ENCODE peak calls at places on chromosome 15, in four cellular contexts. One of them, this sample, is unnamed.

GRCh38 chr15:35994861-35995260 is 448.9 kb upstream of the DPH6 start:
- DNase-seq in anterior cingulate cortex: no peak
- DNase-seq in uterus: no peak
- DNase-seq in breast epithelium: no peak
- DNase-seq in this sample: no peak

GRCh38 chr15:41891946-41892345 is 1.9 kb downstream of the SPTBN5 start:
- DNase-seq in breast epithelium: no peak
- DNase-seq in uterus: no peak
- DNase-seq in anterior cingulate cortex: no peak
- DNase-seq in this sample: no peak

GRCh38 chr15:55775316-55775715 is 32.4 kb upstream of the PRTG start:
- DNase-seq in uterus: no peak
- DNase-seq in breast epithelium: peak
- DNase-seq in anterior cingulate cortex: no peak
- DNase-seq in this sample: no peak

GRCh38 chr15:69663982-69664381 is 211.4 kb downstream of the RPLP1 start:
- DNase-seq in uterus: no peak
- DNase-seq in breast epithelium: no peak
- DNase-seq in anterior cingulate cortex: no peak
- DNase-seq in this sample: no peak

GRCh38 chr15:81516461-81516860 is 142.4 kb upstream of the TMC3 start:
- DNase-seq in anterior cingulate cortex: no peak
- DNase-seq in breast epithelium: no peak
- DNase-seq in uterus: no peak
- DNase-seq in this sample: no peak

GRCh38 chr15:29939404-29939803 is 117.1 kb upstream of the TJP1 start:
- DNase-seq in breast epithelium: no peak
- DNase-seq in uterus: no peak
- DNase-seq in anterior cingulate cortex: no peak
- DNase-seq in this sample: no peak

GRCh38 chr15:45378913-45379262 is 544 bp upstream of the GATM start:
- DNase-seq in breast epithelium: no peak
- DNase-seq in anterior cingulate cortex: no peak
- DNase-seq in uterus: no peak
- DNase-seq in this sample: no peak

GRCh38 chr15:47577476-47577875 is 139.8 kb upstream of the SEMA6D start:
- DNase-seq in anterior cingulate cortex: no peak
- DNase-seq in breast epithelium: no peak
- DNase-seq in uterus: no peak
- DNase-seq in this sample: no peak